ENCODE peak calls at places on chromosomes 7 and 10, in eight cellular contexts. K is OCI-LY7, I is foreskin fibroblast, H is SK-N-SH, Z is endodermal cell, Y is pancreas, W is GM12865, Q is dorsolateral prefrontal cortex. N is an unnamed sample.

GRCh38 chr7:95396136-95397032 is at the start of gene PON3:
- DNase-seq in I (no peak), Z (peak), H (no peak), W (no peak), Q (no peak), K (no peak), Y (peak), N (no peak)

GRCh38 chr7:3300221-3300650 is 816 bp upstream of the SDK1 start:
- DNase-seq in Z (peak), Q (no peak), Y (no peak), W (no peak), K (no peak), H (peak), I (peak), N (no peak)

GRCh38 chr7:130721486-130722277 is 12.3 kb downstream of the KLF14 start:
- DNase-seq in K (no peak), I (peak), Y (peak), Q (peak), Z (peak), H (peak), W (peak), N (peak)

GRCh38 chr10:28891058-28891713 is 213.9 kb downstream of the BAMBI start:
- DNase-seq in Q (no peak), K (no peak), I (no peak), H (no peak), Z (no peak), Y (no peak), W (no peak), N (no peak)

GRCh38 chr7:158740657-158741293 is 36.2 kb upstream of the NCAPG2 start:
- DNase-seq in H (no peak), Y (no peak), Z (no peak), W (no peak), I (peak), K (no peak), Q (no peak), N (no peak)

GRCh38 chr7:3592438-3593134 is 291.5 kb downstream of the SDK1 start:
- DNase-seq in Q (no peak), H (no peak), K (no peak), I (no peak), Y (no peak), W (no peak), Z (no peak), N (no peak)

GRCh38 chr10:21927601-21928000 is 75.9 kb downstream of the DNAJC1 start:
- DNase-seq in Q (no peak), Z (no peak), K (no peak), W (no peak), H (no peak), Y (no peak), I (peak), N (no peak)

GRCh38 chr10:35789996-35790395 is 147.9 kb upstream of the FZD8 start:
- DNase-seq in Y (no peak), I (no peak), Q (no peak), K (no peak), Z (no peak), W (no peak), H (no peak), N (no peak)

GRCh38 chr10:124414077-124414476 is 4.6 kb downstream of the OAT start:
- DNase-seq in H (no peak), Q (no peak), W (no peak), Z (no peak), Y (no peak), K (no peak), I (no peak), N (no peak)

GRCh38 chr7:77687747-77688144 is 8.5 kb upstream of the RSBN1L start:
- DNase-seq in Q (no peak), Y (no peak), W (peak), H (no peak), Z (no peak), K (no peak), I (no peak), N (no peak)

GRCh38 chr10:120477723-120478270 is 20.8 kb downstream of the PLPP4 start:
- DNase-seq in K (no peak), H (no peak), I (no peak), Q (no peak), Y (no peak), W (no peak), Z (no peak), N (no peak)

GRCh38 chr10:11341253-11341652 is 270.2 kb downstream of the USP6NL start:
- DNase-seq in Q (no peak), K (no peak), Y (no peak), W (no peak), Z (no peak), I (no peak), H (no peak), N (no peak)

GRCh38 chr10:5089869-5090268 is 4.3 kb upstream of the AKR1C3 start:
- DNase-seq in Y (no peak), Q (no peak), K (peak), Z (peak), I (no peak), W (peak), H (no peak), N (no peak)

GRCh38 chr7:158279539-158280466 is 307.8 kb downstream of the PTPRN2 start:
- DNase-seq in W (no peak), Q (no peak), Z (no peak), Y (peak), K (no peak), H (peak), I (no peak), N (no peak)

GRCh38 chr7:102287465-102288146 is 938 bp downstream of the SH2B2 start:
- DNase-seq in K (peak), Z (peak), W (peak), I (no peak), H (peak), Y (peak), Q (peak), N (no peak)

GRCh38 chr10:47025540-47026300 is 114.5 kb downstream of the PTPN20 start:
- DNase-seq in Y (peak), W (no peak), Z (peak), H (peak), I (no peak), Q (no peak), K (no peak), N (peak)

GRCh38 chr10:86375204-86375603 is 8.6 kb upstream of the GRID1 start:
- DNase-seq in Z (no peak), Y (no peak), W (no peak), I (no peak), Q (no peak), H (no peak), K (no peak), N (no peak)

GRCh38 chr7:87853237-87853864 is 22.8 kb downstream of the SLC25A40 start:
- DNase-seq in Z (no peak), Q (no peak), Y (no peak), H (no peak), K (no peak), I (no peak), W (no peak), N (no peak)

GRCh38 chr7:128891110-128891941 is 19.2 kb downstream of the KCP start:
- DNase-seq in Z (peak), I (no peak), K (no peak), H (peak), Y (no peak), Q (no peak), W (no peak), N (no peak)
- TF ChIP-seq CTCF in Z (peak), I (no peak), K (no peak), H (no peak), Y (no peak), Q (no peak), W (no peak), N (no peak)

DNA sequence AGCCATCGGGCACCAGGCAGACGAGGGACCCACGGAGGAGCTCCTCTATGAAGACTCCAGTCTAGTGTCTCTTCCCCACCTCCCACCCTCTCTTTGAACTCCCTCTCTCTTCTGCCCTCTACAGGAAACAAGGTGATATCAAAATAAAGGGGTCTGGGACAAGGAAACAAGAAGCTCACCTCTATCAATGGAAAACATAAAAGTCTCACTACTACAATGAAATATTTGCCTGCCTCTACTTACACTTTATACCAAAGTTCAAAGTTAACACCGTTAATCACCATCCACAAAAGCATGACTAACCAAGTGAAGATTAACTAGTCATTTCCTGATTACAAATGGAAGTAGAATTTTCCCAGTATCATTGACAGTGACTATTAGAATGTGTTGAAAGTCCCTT is 82.2 kb downstream of the PARD3 start:
- DNase-seq in W (peak), I (peak), H (peak), Z (no peak), K (peak), Y (no peak), Q (no peak), N (no peak)
- TF ChIP-seq CTCF in W (peak), I (no peak), H (peak), Z (peak), K (peak), Y (no peak), Q (no peak), N (no peak)

GRCh38 chr10:73843254-73843653 is 31.1 kb downstream of the CAMK2G start:
- DNase-seq in K (no peak), W (no peak), I (no peak), Y (no peak), H (no peak), Q (no peak), Z (no peak), N (no peak)
- TF ChIP-seq CTCF in K (no peak), W (no peak), I (no peak), Y (no peak), H (no peak), Q (no peak), Z (no peak), N (no peak)

GRCh38 chr7:49125246-49125645 is 200.9 kb downstream of the CDC14C start:
- DNase-seq in Q (no peak), I (no peak), H (no peak), Y (no peak), K (no peak), Z (no peak), W (no peak), N (no peak)

GRCh38 chr7:49127359-49127848 is 203.1 kb downstream of the CDC14C start:
- DNase-seq in K (no peak), Z (no peak), Q (no peak), Y (no peak), W (no peak), I (no peak), H (no peak), N (no peak)
- TF ChIP-seq CTCF in K (no peak), Z (no peak), Q (no peak), Y (no peak), W (no peak), I (no peak), H (no peak), N (no peak)

GRCh38 chr7:34928052-34928451 is 109.2 kb downstream of the DPY19L1 start:
- DNase-seq in K (peak), W (peak), H (peak), Q (peak), I (no peak), Z (peak), Y (peak), N (no peak)
- TF ChIP-seq CTCF in K (peak), W (peak), H (peak), Q (peak), I (peak), Z (peak), Y (peak), N (peak)